ENCODE peak calls at places on chromosomes 7 and 10, in nine cellular contexts. W is fibroblast of pulmonary artery, M is HFF-Myc, F is fibroblast of mammary gland, G is cardiac muscle cell, E is colonic mucosa, J is Calu3, Y is cardiac fibroblast, C is astrocyte. U is an unnamed sample.

GRCh38 chr10:77308084-77308732 is 329.4 kb downstream of the KCNMA1 start:
- DNase-seq in W (no peak), M (no peak), F (no peak), G (no peak), E (no peak), J (no peak), Y (no peak), C (no peak), U (no peak)

GRCh38 chr10:13587367-13587766 is 602 bp downstream of the PRPF18 start:
- DNase-seq in W (no peak), M (no peak), F (peak), G (peak), E (peak), J (peak), Y (peak), C (no peak), U (peak)

GRCh38 chr7:74138945-74139843 is 35.0 kb upstream of the EIF4H start:
- DNase-seq in W (no peak), M (no peak), F (no peak), G (no peak), E (no peak), J (no peak), Y (no peak), C (no peak), U (no peak)

GRCh38 chr10:126463306-126463705 is 75.0 kb upstream of the ADAM12 start:
- DNase-seq in W (no peak), M (no peak), F (no peak), G (no peak), E (no peak), J (no peak), Y (no peak), C (no peak), U (no peak)

GRCh38 chr10:49272251-49273081 is 26.5 kb upstream of the C10orf71 start:
- DNase-seq in W (no peak), M (no peak), F (peak), G (no peak), E (no peak), J (no peak), Y (peak), C (no peak), U (no peak)

GRCh38 chr7:135965602-135966001 is 11.6 kb downstream of the MTPN start:
- DNase-seq in W (no peak), M (no peak), F (no peak), G (no peak), E (no peak), J (no peak), Y (no peak), C (no peak), U (no peak)

GRCh38 chr7:132742152-132742551 is 165.9 kb upstream of the PLXNA4 start:
- DNase-seq in W (peak), M (peak), F (peak), G (no peak), E (no peak), J (peak), Y (peak), C (peak), U (no peak)

GRCh38 chr7:7521259-7521658 is 14.4 kb downstream of the COL28A1 start:
- DNase-seq in W (no peak), M (no peak), F (no peak), G (no peak), E (no peak), J (no peak), Y (no peak), C (no peak), U (no peak)

GRCh38 chr7:768881-769504 is 41.9 kb upstream of the PRKAR1B start:
- DNase-seq in W (peak), M (no peak), F (peak), G (peak), E (no peak), J (no peak), Y (no peak), C (no peak), U (no peak)

GRCh38 chr7:149787428-149788299 is 14.3 kb upstream of the ZNF467 start:
- DNase-seq in W (no peak), M (no peak), F (no peak), G (peak), E (no peak), J (no peak), Y (no peak), C (no peak), U (no peak)

GRCh38 chr7:23685770-23686169 is 5.8 kb downstream of the FAM221A start:
- DNase-seq in W (peak), M (no peak), F (peak), G (no peak), E (no peak), J (peak), Y (peak), C (no peak), U (no peak)

GRCh38 chr7:45026984-45027773 is 27.2 kb downstream of the CCM2 start:
- DNase-seq in W (peak), M (peak), F (peak), G (no peak), E (no peak), J (no peak), Y (peak), C (peak), U (no peak)

GRCh38 chr10:21517134-21517982 is 8.1 kb downstream of the SKIDA1 start:
- DNase-seq in W (peak), M (no peak), F (peak), G (peak), E (no peak), J (peak), Y (peak), C (peak), U (peak)

GRCh38 chr7:39295791-39296190 is 270.4 kb upstream of the YAE1 start:
- DNase-seq in W (no peak), M (no peak), F (no peak), G (no peak), E (no peak), J (no peak), Y (no peak), C (no peak), U (no peak)

GRCh38 chr7:152859781-152860191 is 100.2 kb downstream of the ACTR3B start:
- DNase-seq in W (no peak), M (peak), F (peak), G (no peak), E (no peak), J (peak), Y (peak), C (no peak), U (peak)
- TF ChIP-seq CTCF in W (peak), M (peak), F (peak), G (peak), E (no peak), J (no peak), Y (no peak), C (no peak), U (peak)

GRCh38 chr7:70777251-70777650 is 354.7 kb upstream of the GALNT17 start:
- DNase-seq in W (no peak), M (no peak), F (no peak), G (no peak), E (no peak), J (no peak), Y (no peak), C (no peak), U (no peak)

GRCh38 chr7:70776627-70777101 is 355.3 kb upstream of the GALNT17 start:
- DNase-seq in W (peak), M (no peak), F (peak), G (no peak), E (no peak), J (no peak), Y (no peak), C (peak), U (no peak)

GRCh38 chr7:70774895-70775527 is 356.9 kb upstream of the GALNT17 start:
- DNase-seq in W (no peak), M (no peak), F (no peak), G (no peak), E (no peak), J (no peak), Y (no peak), C (no peak), U (no peak)

GRCh38 chr7:70778585-70778984 is 353.4 kb upstream of the GALNT17 start:
- DNase-seq in W (no peak), M (no peak), F (no peak), G (no peak), E (no peak), J (no peak), Y (no peak), C (no peak), U (no peak)

DNA sequence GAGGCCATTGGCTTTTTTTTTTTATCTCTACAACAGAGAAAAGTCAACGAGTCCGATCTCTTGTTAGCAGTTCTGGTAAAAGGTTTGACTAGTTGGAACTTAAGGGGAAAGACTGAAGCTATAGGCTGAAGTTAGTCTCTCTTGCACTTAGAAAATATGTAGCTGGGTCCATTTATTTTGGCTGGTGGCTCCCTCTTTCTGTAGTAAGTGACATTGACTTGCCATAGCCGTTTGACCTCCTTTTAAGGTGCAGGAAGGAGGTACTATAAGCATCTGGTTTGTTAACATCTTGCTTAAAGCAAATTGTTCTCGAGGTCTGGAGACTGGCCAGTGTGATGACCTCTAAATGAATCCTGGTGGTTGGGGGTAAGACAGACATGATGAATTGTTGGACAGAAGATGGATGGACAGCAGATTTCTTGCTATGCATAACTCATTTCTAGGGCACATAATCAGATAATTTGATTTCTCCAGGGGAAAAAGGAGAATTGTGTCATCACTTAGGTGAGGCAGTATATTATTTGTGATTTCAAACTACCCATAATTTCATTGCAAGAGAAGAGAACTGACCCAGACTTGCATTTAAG is 356.3 kb upstream of the GALNT17 start:
- DNase-seq in W (peak), M (no peak), F (peak), G (peak), E (no peak), J (no peak), Y (peak), C (peak), U (no peak)
- TF ChIP-seq CTCF in W (no peak), M (peak), F (peak), G (peak), E (no peak), J (no peak), Y (no peak), C (no peak), U (no peak)

DNA sequence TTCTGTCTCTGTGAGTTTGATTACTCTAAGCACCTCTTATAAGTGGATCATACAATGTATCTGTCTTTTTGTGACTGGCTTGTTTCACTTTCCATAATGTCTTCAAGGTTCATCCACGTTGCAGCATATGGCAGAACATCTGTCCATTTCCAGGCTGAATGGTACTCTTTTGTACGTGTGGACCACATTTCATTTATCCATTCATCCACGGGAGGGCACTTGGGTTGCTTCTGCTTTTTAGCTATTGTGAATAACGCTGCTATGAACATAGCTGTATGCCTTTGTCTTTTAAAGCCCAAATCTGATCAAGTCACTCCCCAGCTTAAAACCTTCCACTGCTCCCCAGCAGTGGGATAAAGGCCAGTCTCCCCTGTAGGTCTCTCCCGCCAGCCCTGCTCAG is 31.5 kb downstream of the EGFR start:
- DNase-seq in W (no peak), M (no peak), F (peak), G (no peak), E (no peak), J (no peak), Y (peak), C (no peak), U (no peak)
- TF ChIP-seq CTCF in W (no peak), M (peak), F (peak), G (no peak), E (no peak), J (no peak), Y (no peak), C (no peak), U (no peak)

DNA sequence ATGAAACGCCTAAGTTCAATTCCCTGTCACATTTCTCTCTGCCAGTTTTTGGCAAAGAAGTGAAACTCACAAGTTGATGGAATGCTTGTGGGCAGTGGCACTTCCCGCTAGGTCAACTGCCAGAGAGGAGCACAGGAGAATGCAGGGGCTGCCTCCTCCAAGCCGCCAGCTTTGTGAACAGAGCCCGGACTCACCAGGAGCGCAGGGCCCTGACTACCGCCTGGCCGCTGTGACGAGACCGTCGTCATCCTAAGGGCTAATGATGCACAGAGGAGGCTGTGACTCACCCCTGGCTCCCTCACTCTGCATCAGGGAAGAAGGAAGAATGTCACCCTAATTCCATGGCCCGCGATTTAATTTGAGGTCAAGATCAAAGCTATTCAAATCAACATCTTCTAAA is 123.9 kb downstream of the TAX1BP1 start:
- DNase-seq in W (no peak), M (no peak), F (peak), G (no peak), E (no peak), J (no peak), Y (no peak), C (peak), U (no peak)
- TF ChIP-seq CTCF in W (no peak), M (no peak), F (no peak), G (no peak), E (no peak), J (no peak), Y (no peak), C (no peak), U (no peak)

DNA sequence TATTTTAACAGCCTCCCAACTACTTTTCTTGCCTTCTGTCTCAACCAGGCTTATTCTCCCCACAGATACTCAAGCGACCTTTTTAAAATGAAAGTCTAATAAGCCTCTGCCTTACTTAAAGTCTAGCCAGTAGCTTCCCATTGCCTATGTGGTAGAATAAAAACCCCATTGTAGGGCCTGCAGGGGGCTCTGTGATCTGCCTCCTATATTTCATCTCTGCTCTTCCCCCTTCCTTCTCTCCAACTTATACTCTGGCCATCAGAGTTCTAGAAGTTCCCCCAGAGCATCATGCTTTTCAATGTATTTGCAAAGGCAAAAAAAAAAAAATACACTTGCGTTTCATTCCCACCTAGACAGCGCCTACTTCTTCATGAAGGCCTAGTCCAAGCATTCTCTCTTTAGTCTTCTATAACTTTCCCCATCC is 167.7 kb upstream of the ADO start:
- DNase-seq in W (no peak), M (no peak), F (no peak), G (no peak), E (no peak), J (peak), Y (no peak), C (no peak), U (no peak)
- TF ChIP-seq CTCF in W (peak), M (peak), F (no peak), G (peak), E (no peak), J (no peak), Y (peak), C (peak), U (no peak)

GRCh38 chr7:46654546-46655443 is 733.7 kb upstream of the IGFBP3 start:
- DNase-seq in W (peak), M (no peak), F (peak), G (no peak), E (no peak), J (no peak), Y (peak), C (peak), U (no peak)
- TF ChIP-seq CTCF in W (no peak), M (no peak), F (peak), G (no peak), E (no peak), J (peak), Y (no peak), C (no peak), U (no peak)

GRCh38 chr7:151992375-151992774 is 33.1 kb upstream of the GALNT11 start:
- DNase-seq in W (peak), M (peak), F (peak), G (peak), E (peak), J (peak), Y (peak), C (no peak), U (peak)
- TF ChIP-seq CTCF in W (no peak), M (peak), F (peak), G (no peak), E (no peak), J (no peak), Y (no peak), C (no peak), U (no peak)